ENCODE peak calls at places on chromosomes 5 and 9, in five cellular contexts. D is GM10248; L is HT-29; G is MG63; O is stimulated activated CD8-positive, alpha-beta memory T cell treated with anti-CD3 and anti-CD28 coated beads, Interleukin-4, amount 100 ng/mL, for 48 hours. Z is an unnamed sample.

GRCh38 chr5:108765647-108766046 is 17.9 kb downstream of the FER start:
- DNase-seq in D (no peak), L (no peak), G (no peak), O (no peak), Z (no peak)

GRCh38 chr5:91028518-91028956 is 354.6 kb downstream of the ARRDC3 start:
- DNase-seq in D (no peak), L (no peak), G (no peak), O (no peak), Z (no peak)

GRCh38 chr9:29691758-29692407 is 2118.6 kb upstream of the C9orf72 start:
- DNase-seq in D (peak), L (peak), G (no peak), O (no peak), Z (no peak)

GRCh38 chr5:60492958-60493357 is 207.0 kb downstream of the DEPDC1B start:
- DNase-seq in D (no peak), L (no peak), G (no peak), O (no peak), Z (no peak)

GRCh38 chr9:21576331-21577189 is 94.4 kb upstream of the IFNE start:
- DNase-seq in D (no peak), L (peak), G (peak), O (peak), Z (no peak)

GRCh38 chr9:135336722-135337490 is 142.7 kb upstream of the PPP1R26 start:
- DNase-seq in D (no peak), L (no peak), G (no peak), O (no peak), Z (no peak)

GRCh38 chr5:138439537-138440225 is 824 bp downstream of the REEP2 start:
- DNase-seq in D (no peak), L (no peak), G (no peak), O (no peak), Z (no peak)

GRCh38 chr5:4206127-4206526 is 610.5 kb downstream of the IRX1 start:
- DNase-seq in D (no peak), L (no peak), G (no peak), O (no peak), Z (no peak)

GRCh38 chr5:35248843-35249780 is 18.8 kb upstream of the PRLR start:
- DNase-seq in D (no peak), L (no peak), G (no peak), O (no peak), Z (no peak)

GRCh38 chr5:163645421-163646416 is 140.3 kb downstream of the MAT2B start:
- DNase-seq in D (no peak), L (no peak), G (no peak), O (no peak), Z (no peak)

GRCh38 chr5:151065609-151066008 is 15.2 kb downstream of the TNIP1 start:
- DNase-seq in D (no peak), L (no peak), G (no peak), O (no peak), Z (no peak)

GRCh38 chr9:11206925-11207324 is 594.1 kb upstream of the PTPRD start:
- DNase-seq in D (no peak), L (no peak), G (no peak), O (no peak), Z (no peak)

GRCh38 chr9:87950765-87951488 is 23.4 kb downstream of the CDK20 start:
- DNase-seq in D (peak), L (peak), G (no peak), O (no peak), Z (no peak)

GRCh38 chr9:110659891-110660541 is 8.6 kb upstream of the MUSK start:
- DNase-seq in D (no peak), L (no peak), G (no peak), O (no peak), Z (no peak)

GRCh38 chr5:179800696-179801201 is 5.9 kb downstream of the MGAT4B start:
- DNase-seq in D (no peak), L (no peak), G (no peak), O (no peak), Z (no peak)

GRCh38 chr5:180018661-180019060 is 52.9 kb downstream of the RNF130 start:
- DNase-seq in D (no peak), L (no peak), G (peak), O (no peak), Z (no peak)

GRCh38 chr9:98785333-98785933 is 10.9 kb downstream of the ANKS6 start:
- DNase-seq in D (no peak), L (no peak), G (no peak), O (no peak), Z (no peak)

GRCh38 chr9:115073456-115073855 is 44.5 kb downstream of the TNC start:
- DNase-seq in D (no peak), L (no peak), G (no peak), O (no peak), Z (no peak)

GRCh38 chr9:98314381-98315066 is 59.1 kb upstream of the TBC1D2 start:
- DNase-seq in D (no peak), L (no peak), G (no peak), O (no peak), Z (no peak)

GRCh38 chr5:3226171-3226570 is 369.5 kb upstream of the IRX1 start:
- DNase-seq in D (no peak), L (no peak), G (peak), O (no peak), Z (peak)

GRCh38 chr9:69759478-69760277 is at the start of gene PTAR1:
- DNase-seq in D (peak), L (peak), G (peak), O (peak), Z (peak)

GRCh38 chr5:67481362-67481761 is 284.8 kb upstream of the CD180 start:
- DNase-seq in D (no peak), L (no peak), G (no peak), O (no peak), Z (no peak)

GRCh38 chr9:89502038-89502601 is 4.2 kb upstream of the SEMA4D start:
- DNase-seq in D (no peak), L (no peak), G (no peak), O (peak), Z (no peak)

GRCh38 chr5:5257761-5258160 is 117.6 kb downstream of the ADAMTS16 start:
- DNase-seq in D (no peak), L (no peak), G (no peak), O (no peak), Z (no peak)

GRCh38 chr5:76472338-76473336 is 69.6 kb downstream of the IQGAP2 start:
- DNase-seq in D (no peak), L (no peak), G (peak), O (no peak), Z (no peak)

GRCh38 chr5:138947780-138948179 is 72.6 kb upstream of the LRRTM2 start:
- DNase-seq in D (no peak), L (no peak), G (no peak), O (no peak), Z (no peak)

GRCh38 chr5:98698359-98698758 is 75.1 kb upstream of the RGMB start:
- DNase-seq in D (no peak), L (no peak), G (no peak), O (no peak), Z (no peak)

GRCh38 chr9:16670791-16671190 is 199.7 kb downstream of the BNC2 start:
- DNase-seq in D (no peak), L (no peak), G (no peak), O (no peak), Z (no peak)

GRCh38 chr9:120688758-120689157 is 25.5 kb downstream of the MEGF9 start:
- DNase-seq in D (no peak), L (no peak), G (no peak), O (no peak), Z (no peak)

GRCh38 chr5:131198625-131199024 is 27.9 kb downstream of the LYRM7 start:
- DNase-seq in D (no peak), L (no peak), G (peak), O (no peak), Z (no peak)

GRCh38 chr5:58985311-58985710 is 402.4 kb downstream of the RAB3C start:
- DNase-seq in D (no peak), L (no peak), G (no peak), O (no peak), Z (no peak)

GRCh38 chr9:134296301-134297081 is 29.8 kb upstream of the RXRA start:
- DNase-seq in D (no peak), L (no peak), G (no peak), O (no peak), Z (no peak)

Z was measured in caudate nucleus.